ENCODE peak calls at places on chromosomes 12 and 14, in seven cellular contexts. One of them, this sample, is unnamed.

GRCh38 chr14:61355892-61356325 is 34.5 kb downstream of the PRKCH start:
- DNase-seq in astrocyte: peak; percentile 22
- DNase-seq in HepG2: peak; percentile 1
- DNase-seq in K562: no peak
- DNase-seq in H1: peak; percentile 54
- DNase-seq in MM.1S: no peak
- DNase-seq in GM23248: peak; percentile 35
- DNase-seq in this sample: peak; percentile 91

GRCh38 chr14:72947366-72948160 is 21.3 kb downstream of the DCAF4 start:
- DNase-seq in MM.1S: no peak
- DNase-seq in HepG2: no peak
- DNase-seq in GM23248: peak; percentile 25
- DNase-seq in H1: no peak
- DNase-seq in K562: no peak
- DNase-seq in astrocyte: peak; percentile 20
- DNase-seq in this sample: no peak

GRCh38 chr14:63342381-63342780 is 23.6 kb upstream of the GPHB5 start:
- DNase-seq in K562: no peak
- DNase-seq in H1: no peak
- DNase-seq in HepG2: no peak
- DNase-seq in astrocyte: no peak
- DNase-seq in GM23248: peak; percentile 44
- DNase-seq in MM.1S: no peak
- DNase-seq in this sample: no peak

GRCh38 chr14:33598582-33598981 is 352.3 kb downstream of the EGLN3 start:
- DNase-seq in astrocyte: no peak
- DNase-seq in MM.1S: no peak
- DNase-seq in K562: no peak
- DNase-seq in HepG2: no peak
- DNase-seq in H1: no peak
- DNase-seq in GM23248: no peak
- DNase-seq in this sample: no peak

GRCh38 chr12:109538191-109538863 is 35.0 kb downstream of the MMAB start:
- DNase-seq in GM23248: no peak
- DNase-seq in MM.1S: no peak
- DNase-seq in K562: no peak
- DNase-seq in HepG2: no peak
- DNase-seq in H1: no peak
- DNase-seq in astrocyte: no peak
- DNase-seq in this sample: no peak

GRCh38 chr12:85468356-85469157 is 188.5 kb downstream of the ALX1 start:
- DNase-seq in K562: peak; percentile 14
- DNase-seq in H1: no peak
- DNase-seq in GM23248: peak; percentile 74
- DNase-seq in MM.1S: peak; percentile 69
- DNase-seq in HepG2: peak; percentile 25
- DNase-seq in astrocyte: peak; percentile 47
- DNase-seq in this sample: peak; percentile 32

GRCh38 chr12:14567311-14568195 is at the start of gene PLBD1:
- DNase-seq in MM.1S: no peak
- DNase-seq in H1: peak; percentile 36
- DNase-seq in astrocyte: peak; percentile 10
- DNase-seq in HepG2: no peak
- DNase-seq in K562: peak; percentile 74
- DNase-seq in GM23248: peak; percentile 50
- DNase-seq in this sample: no peak

GRCh38 chr12:34289431-34290190 is 267.3 kb downstream of the ALG10 start:
- DNase-seq in astrocyte: no peak
- DNase-seq in H1: no peak
- DNase-seq in K562: no peak
- DNase-seq in GM23248: no peak
- DNase-seq in HepG2: no peak
- DNase-seq in MM.1S: no peak
- DNase-seq in this sample: no peak

GRCh38 chr12:116672842-116673516 is 64.9 kb downstream of the SPRING1 start:
- DNase-seq in GM23248: no peak
- DNase-seq in MM.1S: peak; percentile 27
- DNase-seq in HepG2: no peak
- DNase-seq in astrocyte: no peak
- DNase-seq in H1: no peak
- DNase-seq in K562: no peak
- DNase-seq in this sample: no peak

GRCh38 chr14:68349900-68350323 is 443.0 kb downstream of the ZFP36L1 start:
- DNase-seq in GM23248: no peak
- DNase-seq in K562: no peak
- DNase-seq in MM.1S: no peak
- DNase-seq in H1: no peak
- DNase-seq in HepG2: peak; percentile 98
- DNase-seq in astrocyte: no peak
- DNase-seq in this sample: no peak
- H3K4me3 ChIP-seq in GM23248: no peak overlapping the region
- H3K4me3 ChIP-seq in K562: no peak overlapping the region
- H3K4me3 ChIP-seq in MM.1S: no peak overlapping the region
- H3K4me3 ChIP-seq in H1: no peak overlapping the region
- H3K4me3 ChIP-seq in HepG2: no peak overlapping the region
- H3K4me3 ChIP-seq in astrocyte: no peak overlapping the region
- H3K4me3 ChIP-seq in this sample: no peak overlapping the region

GRCh38 chr12:132237772-132238486 is 91.5 kb downstream of the GALNT9 start:
- DNase-seq in GM23248: no peak
- DNase-seq in HepG2: no peak
- DNase-seq in H1: no peak
- DNase-seq in MM.1S: no peak
- DNase-seq in K562: no peak
- DNase-seq in astrocyte: no peak
- DNase-seq in this sample: no peak

GRCh38 chr12:132236930-132237771 is 92.2 kb downstream of the GALNT9 start:
- DNase-seq in HepG2: no peak
- DNase-seq in GM23248: no peak
- DNase-seq in MM.1S: no peak
- DNase-seq in astrocyte: no peak
- DNase-seq in H1: no peak
- DNase-seq in K562: no peak
- DNase-seq in this sample: no peak

GRCh38 chr12:132238487-132239248 is 90.7 kb downstream of the GALNT9 start:
- DNase-seq in GM23248: peak; percentile 23
- DNase-seq in MM.1S: no peak
- DNase-seq in astrocyte: no peak
- DNase-seq in HepG2: no peak
- DNase-seq in H1: no peak
- DNase-seq in K562: no peak
- DNase-seq in this sample: no peak

GRCh38 chr12:132235116-132235820 is 91.0 kb downstream of the NOC4L start:
- DNase-seq in HepG2: no peak
- DNase-seq in H1: no peak
- DNase-seq in MM.1S: no peak
- DNase-seq in GM23248: no peak
- DNase-seq in K562: no peak
- DNase-seq in astrocyte: no peak
- DNase-seq in this sample: no peak

GRCh38 chr12:132236129-132236929 is 92.1 kb downstream of the NOC4L start:
- DNase-seq in MM.1S: no peak
- DNase-seq in H1: no peak
- DNase-seq in K562: no peak
- DNase-seq in astrocyte: no peak
- DNase-seq in GM23248: no peak
- DNase-seq in HepG2: no peak
- DNase-seq in this sample: no peak
- TF ChIP-seq EZH2 in MM.1S: no peak
- TF ChIP-seq EZH2 in H1: no peak
- TF ChIP-seq EZH2 in K562: no peak
- TF ChIP-seq EZH2 in astrocyte: no peak
- TF ChIP-seq EZH2 in GM23248: no peak
- TF ChIP-seq EZH2 in HepG2: no peak
- TF ChIP-seq EZH2 in this sample: no peak

GRCh38 chr12:50192241-50192640 is 25.1 kb upstream of the CERS5 start:
- DNase-seq in H1: no peak
- DNase-seq in K562: no peak
- DNase-seq in HepG2: no peak
- DNase-seq in MM.1S: no peak
- DNase-seq in astrocyte: no peak
- DNase-seq in GM23248: no peak
- DNase-seq in this sample: no peak
- H3K9ac ChIP-seq in H1: no peak overlapping the region
- H3K9ac ChIP-seq in K562: no peak overlapping the region
- H3K9ac ChIP-seq in HepG2: no peak overlapping the region
- H3K9ac ChIP-seq in MM.1S: no peak overlapping the region
- H3K9ac ChIP-seq in astrocyte: no peak overlapping the region
- H3K9ac ChIP-seq in GM23248: no peak overlapping the region
- H3K9ac ChIP-seq in this sample: no peak overlapping the region

GRCh38 chr12:2892246-2892645 is 1.6 kb downstream of the TULP3 start:
- DNase-seq in K562: no peak
- DNase-seq in MM.1S: no peak
- DNase-seq in GM23248: peak; percentile 65
- DNase-seq in H1: no peak
- DNase-seq in astrocyte: no peak
- DNase-seq in HepG2: no peak
- DNase-seq in this sample: no peak
- H3K4me3 ChIP-seq in K562: no peak overlapping the region
- H3K4me3 ChIP-seq in MM.1S: no peak overlapping the region
- H3K4me3 ChIP-seq in GM23248: peak overlapping the region; percentile 86
- H3K4me3 ChIP-seq in H1: no peak overlapping the region
- H3K4me3 ChIP-seq in astrocyte: peak overlapping the region; percentile 86
- H3K4me3 ChIP-seq in HepG2: peak overlapping the region; percentile 81
- H3K4me3 ChIP-seq in this sample: no peak overlapping the region

GRCh38 chr12:112575559-112576067 is 156.9 kb downstream of the PTPN11 start:
- DNase-seq in H1: no peak
- DNase-seq in GM23248: no peak
- DNase-seq in MM.1S: no peak
- DNase-seq in HepG2: no peak
- DNase-seq in K562: no peak
- DNase-seq in astrocyte: no peak
- DNase-seq in this sample: no peak
- TF ChIP-seq EZH2 in H1: peak; percentile 79
- TF ChIP-seq EZH2 in GM23248: no peak
- TF ChIP-seq EZH2 in MM.1S: no peak
- TF ChIP-seq EZH2 in HepG2: no peak
- TF ChIP-seq EZH2 in K562: no peak
- TF ChIP-seq EZH2 in astrocyte: peak; percentile 40
- TF ChIP-seq EZH2 in this sample: peak; percentile 24

GRCh38 chr12:51323317-51323960 is 535 bp downstream of the BIN2 start:
- DNase-seq in MM.1S: peak; percentile 87
- DNase-seq in HepG2: no peak
- DNase-seq in K562: no peak
- DNase-seq in astrocyte: no peak
- DNase-seq in H1: no peak
- DNase-seq in GM23248: no peak
- DNase-seq in this sample: no peak
- H3K9ac ChIP-seq in MM.1S: peak overlapping the region; percentile 97
- H3K9ac ChIP-seq in HepG2: no peak overlapping the region
- H3K9ac ChIP-seq in K562: no peak overlapping the region
- H3K9ac ChIP-seq in astrocyte: no peak overlapping the region
- H3K9ac ChIP-seq in H1: no peak overlapping the region
- H3K9ac ChIP-seq in GM23248: no peak overlapping the region
- H3K9ac ChIP-seq in this sample: no peak overlapping the region

DNA sequence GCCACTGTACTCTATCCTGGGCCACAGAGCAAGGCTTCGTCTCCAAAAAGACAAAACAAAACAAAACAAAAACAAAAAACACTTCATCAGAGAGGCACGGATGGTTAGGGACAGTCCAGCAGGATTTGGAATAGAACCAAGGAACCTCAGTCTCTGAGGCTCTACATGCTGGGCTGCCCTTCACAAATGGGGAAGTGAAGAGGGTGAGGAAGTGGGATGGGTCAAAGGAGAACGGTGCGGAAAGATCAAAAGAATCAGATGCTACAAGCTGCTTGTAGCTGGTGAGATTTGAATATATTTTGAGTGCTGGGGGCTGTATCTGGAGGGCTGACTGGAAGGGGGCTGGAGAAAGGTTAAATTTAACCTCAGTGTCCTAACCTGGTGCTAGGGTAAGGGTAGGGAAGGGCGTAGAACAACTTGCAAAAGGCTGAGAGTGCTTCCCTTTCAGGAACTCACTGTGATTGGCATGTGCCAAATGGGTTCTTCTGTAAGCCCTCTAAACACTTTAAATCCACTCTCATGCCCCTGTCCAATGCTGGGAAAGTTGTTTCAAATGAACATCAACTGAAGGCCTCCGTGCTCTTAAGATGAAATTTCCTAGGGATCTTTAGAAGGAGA is 4.6 kb downstream of the FOXJ2 start:
- DNase-seq in astrocyte: no peak
- DNase-seq in GM23248: no peak
- DNase-seq in K562: no peak
- DNase-seq in HepG2: no peak
- DNase-seq in H1: no peak
- DNase-seq in MM.1S: no peak
- DNase-seq in this sample: no peak
- H3K4me3 ChIP-seq in astrocyte: no peak overlapping the region
- H3K4me3 ChIP-seq in GM23248: no peak overlapping the region
- H3K4me3 ChIP-seq in K562: no peak overlapping the region
- H3K4me3 ChIP-seq in HepG2: no peak overlapping the region
- H3K4me3 ChIP-seq in H1: no peak overlapping the region
- H3K4me3 ChIP-seq in MM.1S: no peak overlapping the region
- H3K4me3 ChIP-seq in this sample: no peak overlapping the region

DNA sequence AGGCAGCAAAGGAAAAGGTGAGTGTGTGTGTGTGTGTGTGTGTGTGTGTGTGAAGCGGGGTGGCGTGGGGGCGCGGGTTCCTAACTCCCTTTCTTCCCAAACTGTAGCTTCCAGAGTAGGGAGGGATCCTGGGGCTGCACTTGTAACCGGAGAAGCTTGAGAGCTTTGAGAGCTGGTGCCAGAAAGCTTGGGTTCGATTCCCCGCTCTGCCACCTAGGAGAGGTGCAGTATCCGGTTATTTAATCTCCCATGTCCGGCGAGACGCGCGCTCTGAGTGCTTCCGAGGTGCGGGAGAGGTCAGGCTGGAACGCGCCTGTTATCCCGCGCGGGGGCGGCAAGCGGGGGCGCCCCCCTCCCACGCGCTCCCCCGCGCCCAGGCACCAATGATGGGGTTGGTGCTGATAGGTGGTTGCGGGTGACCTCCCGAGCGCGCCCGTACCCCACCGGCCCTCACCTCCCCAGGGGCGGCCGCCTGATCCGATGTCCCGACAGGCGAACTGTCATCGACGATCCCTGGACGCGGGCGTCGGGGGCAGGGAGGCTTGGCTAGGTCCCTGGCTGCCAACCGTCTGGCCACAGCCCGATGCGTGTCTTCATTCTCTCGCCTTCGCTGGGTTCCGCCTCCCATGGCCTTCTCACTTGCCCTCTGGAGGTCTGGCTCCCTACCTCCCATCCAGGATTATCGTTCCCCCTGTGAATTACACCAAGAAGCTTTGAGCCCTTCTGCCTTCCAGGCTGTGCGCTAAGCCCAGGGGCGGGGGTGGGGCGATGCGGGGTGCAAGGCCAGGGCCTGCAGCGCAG is 7.4 kb upstream of the RACGAP1 start:
- DNase-seq in GM23248: peak; percentile 44
- DNase-seq in astrocyte: no peak
- DNase-seq in MM.1S: no peak
- DNase-seq in HepG2: no peak
- DNase-seq in K562: no peak
- DNase-seq in H1: no peak
- DNase-seq in this sample: no peak
- TF ChIP-seq EZH2 in GM23248: no peak
- TF ChIP-seq EZH2 in astrocyte: peak; percentile 51
- TF ChIP-seq EZH2 in MM.1S: no peak
- TF ChIP-seq EZH2 in HepG2: no peak
- TF ChIP-seq EZH2 in K562: no peak
- TF ChIP-seq EZH2 in H1: no peak
- TF ChIP-seq EZH2 in this sample: no peak